ENCODE peak calls at places on chromosome 2, in eight cellular contexts. L is GM23248, S is hepatocyte, X is PC-3, Z is HCT116, N is mammary epithelial cell, M is fibroblast of lung, W is astrocyte. H is an unnamed sample.

GRCh38 chr2:51919395-51919794 is 887.5 kb upstream of the NRXN1 start:
- DNase-seq in Z (no peak), X (peak; percentile 82), M (peak; percentile 52), S (no peak), W (peak; percentile 41), N (peak; percentile 45), L (peak; percentile 56), H (no peak)

GRCh38 chr2:206831442-206831995 is 66.1 kb downstream of the FASTKD2 start:
- DNase-seq in Z (no peak), L (no peak), S (no peak), W (no peak), X (no peak), M (no peak), N (no peak), H (no peak)

GRCh38 chr2:230968921-230969672 is 26.8 kb upstream of the SPATA3 start:
- DNase-seq in L (peak; percentile 42), N (no peak), S (no peak), X (no peak), M (no peak), Z (no peak), W (no peak), H (no peak)

GRCh38 chr2:205496370-205496769 is 185.9 kb upstream of the NRP2 start:
- DNase-seq in S (no peak), Z (no peak), L (peak; percentile 45), N (no peak), W (no peak), M (no peak), X (no peak), H (no peak)

GRCh38 chr2:223642496-223642895 is 40.3 kb upstream of the SCG2 start:
- DNase-seq in X (no peak), W (no peak), M (no peak), L (peak; percentile 40), S (no peak), N (no peak), Z (no peak), H (no peak)

GRCh38 chr2:70683455-70683854 is 84.5 kb downstream of the ADD2 start:
- DNase-seq in W (no peak), M (no peak), X (no peak), N (no peak), L (no peak), S (no peak), Z (no peak), H (no peak)

GRCh38 chr2:88549616-88550292 is 77.5 kb downstream of the EIF2AK3 start:
- DNase-seq in X (no peak), L (peak; percentile 21), Z (no peak), W (no peak), S (no peak), N (no peak), M (no peak), H (no peak)

GRCh38 chr2:216006164-216006663 is 7.1 kb downstream of the MREG start:
- DNase-seq in Z (no peak), N (peak; percentile 98), M (peak; percentile 63), L (peak; percentile 76), X (peak; percentile 98), W (peak; percentile 49), S (no peak), H (peak; percentile 61)

GRCh38 chr2:57330447-57330846 is 716.2 kb upstream of the VRK2 start:
- DNase-seq in Z (no peak), W (peak; percentile 12), M (peak; percentile 29), X (no peak), S (no peak), L (peak; percentile 11), N (peak; percentile 23), H (no peak)

GRCh38 chr2:43343573-43344304 is 117.3 kb upstream of the ZFP36L2 start:
- DNase-seq in M (peak; percentile 95), S (peak; percentile 58), L (peak; percentile 88), X (no peak), N (peak; percentile 48), Z (no peak), W (peak; percentile 94), H (no peak)

GRCh38 chr2:190413421-190413820 is 5.3 kb downstream of the MFSD6 start:
- DNase-seq in L (no peak), S (no peak), N (peak; percentile 84), W (no peak), M (no peak), X (no peak), Z (no peak), H (peak; percentile 49)

DNA sequence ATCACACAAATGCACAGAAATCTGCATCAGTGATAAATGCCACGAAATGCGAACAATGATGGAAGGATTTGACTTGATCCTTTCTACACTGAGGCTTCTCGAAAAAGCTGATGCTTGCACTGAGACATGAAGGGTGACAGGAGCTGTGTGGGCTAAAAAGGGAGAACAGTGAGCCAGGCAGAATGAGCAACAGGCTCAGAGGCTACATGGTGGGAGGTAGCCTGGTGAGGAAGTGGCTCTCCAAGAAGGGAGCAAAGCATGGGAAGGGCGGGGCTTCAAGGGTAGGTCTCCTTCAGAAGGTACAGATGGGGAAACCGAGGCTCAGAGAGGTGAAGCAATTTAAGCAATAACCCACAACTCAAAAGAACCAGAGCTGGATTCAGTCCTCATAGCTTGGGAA is 82.4 kb downstream of the TRIM43 start:
- DNase-seq in S (no peak), Z (no peak), X (no peak), L (no peak), W (no peak), M (no peak), N (no peak), H (no peak)
- TF ChIP-seq EZH2 in S (no peak), Z (no peak), X (no peak), L (no peak), W (no peak), M (no peak), N (no peak), H (no peak)

GRCh38 chr2:3787768-3788167 is 84.4 kb downstream of the DCDC2C start:
- DNase-seq in L (no peak), N (no peak), W (no peak), X (no peak), M (no peak), Z (no peak), S (no peak), H (no peak)

GRCh38 chr2:3785220-3785889 is 82.0 kb downstream of the DCDC2C start:
- DNase-seq in S (no peak), W (no peak), N (no peak), L (peak; percentile 66), M (peak; percentile 1), X (peak; percentile 87), Z (no peak), H (peak; percentile 36)

GRCh38 chr2:3789246-3789645 is 85.9 kb downstream of the DCDC2C start:
- DNase-seq in W (no peak), L (peak; percentile 71), S (no peak), Z (no peak), M (peak; percentile 5), X (peak; percentile 48), N (no peak), H (no peak)

GRCh38 chr2:3784731-3785130 is 81.4 kb downstream of the DCDC2C start:
- DNase-seq in N (no peak), L (peak; percentile 75), S (no peak), Z (no peak), W (no peak), M (peak; percentile 32), X (peak; percentile 74), H (no peak)

GRCh38 chr2:3785890-3786273 is 82.5 kb downstream of the DCDC2C start:
- DNase-seq in N (no peak), L (peak; percentile 26), W (no peak), X (no peak), S (no peak), M (no peak), Z (no peak), H (no peak)
- H2AFZ ChIP-seq in N (no peak overlapping the region), L (no peak overlapping the region), W (no peak overlapping the region), X (peak overlapping the region; percentile 48), S (no peak overlapping the region), M (no peak overlapping the region), Z (no peak overlapping the region), H (peak overlapping the region; percentile 54)

DNA sequence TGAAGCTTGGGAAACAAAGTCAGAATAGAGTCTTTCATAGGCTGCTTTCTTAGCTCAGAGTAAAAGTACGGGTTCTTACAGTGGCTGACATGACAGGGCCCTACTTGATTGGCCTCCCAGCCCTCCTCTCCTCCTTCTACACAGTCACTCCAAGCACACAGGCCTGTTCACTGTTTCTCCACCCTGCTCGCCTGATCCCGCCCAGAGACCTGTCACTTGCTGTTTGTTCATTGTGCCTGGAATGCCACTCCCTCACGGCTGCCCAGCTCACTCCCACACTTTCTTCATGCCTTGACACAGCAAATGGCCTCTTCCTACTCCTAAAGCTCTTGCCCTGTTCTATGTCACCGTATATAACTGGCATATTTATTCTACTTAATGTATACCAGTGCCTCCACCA is 104.8 kb downstream of the MAP4K4 start:
- DNase-seq in S (peak; percentile 56), Z (no peak), X (peak; percentile 33), M (no peak), L (no peak), N (peak; percentile 61), W (no peak), H (no peak)
- H4K20me1 ChIP-seq in S (peaks cover 23% of the 10 kb centered on the region), Z (no peaks in the 10 kb centered on the region), X (peaks cover 40% of the 10 kb centered on the region), M (no peaks in the 10 kb centered on the region), L (no peaks in the 10 kb centered on the region), N (no peaks in the 10 kb centered on the region), W (peaks cover 83% of the 10 kb centered on the region), H (no peaks in the 10 kb centered on the region)

GRCh38 chr2:44953686-44953976 is 12.1 kb downstream of the SIX3 start:
- DNase-seq in W (no peak), Z (no peak), M (no peak), L (no peak), N (no peak), X (no peak), S (no peak), H (no peak)

GRCh38 chr2:44951714-44952113 is 10.2 kb downstream of the SIX3 start:
- DNase-seq in M (no peak), N (no peak), Z (no peak), X (no peak), S (no peak), L (peak; percentile 36), W (no peak), H (no peak)

GRCh38 chr2:44954306-44954901 is 12.9 kb downstream of the SIX3 start:
- DNase-seq in L (no peak), Z (no peak), W (no peak), X (no peak), M (no peak), S (no peak), N (no peak), H (no peak)

GRCh38 chr2:44952143-44952805 is 10.8 kb downstream of the SIX3 start:
- DNase-seq in W (no peak), M (peak; percentile 58), X (peak; percentile 43), N (peak; percentile 41), L (peak; percentile 86), S (peak; percentile 84), Z (peak; percentile 31), H (no peak)

DNA sequence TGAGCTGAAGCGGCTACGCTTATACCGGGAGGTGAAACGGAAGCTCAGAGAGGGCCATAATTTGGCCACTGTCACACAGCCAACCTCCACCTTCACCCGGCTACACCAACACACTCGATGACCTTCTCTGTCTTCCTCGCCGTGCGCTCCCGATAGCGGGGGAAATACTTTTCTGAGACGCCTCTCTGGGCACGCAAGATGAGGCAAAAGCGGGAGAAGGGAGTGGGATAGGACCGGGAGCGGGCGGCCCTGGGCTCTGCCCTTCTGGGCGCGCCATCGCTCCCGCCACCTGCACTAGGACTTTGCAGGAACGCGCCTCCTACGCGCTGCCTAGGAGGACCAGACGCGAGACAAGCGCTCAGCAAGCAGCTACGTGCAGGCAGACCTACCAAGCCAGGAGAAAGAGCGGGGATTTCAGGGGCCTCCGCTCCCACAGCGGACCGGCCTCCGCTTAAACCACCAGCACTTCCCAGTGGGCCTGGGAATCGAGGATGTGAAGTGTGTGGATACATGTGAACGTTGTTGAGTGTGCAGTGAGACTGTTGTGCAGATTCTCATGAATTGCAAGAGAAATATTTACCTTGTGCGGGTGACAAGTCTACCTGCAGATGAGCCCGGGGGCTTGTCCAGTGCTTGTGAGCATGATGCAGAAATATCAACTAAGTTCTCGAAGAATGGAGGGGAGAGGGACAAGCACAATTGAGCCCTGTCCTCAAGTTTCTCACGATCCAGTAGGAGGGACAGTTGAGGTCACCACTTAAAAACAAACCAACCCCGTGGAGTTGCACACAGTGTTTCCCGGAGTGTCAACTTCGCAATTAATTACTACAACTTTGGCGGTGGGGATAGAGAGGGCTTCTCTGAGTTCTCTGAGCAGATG is 11.5 kb downstream of the SIX3 start:
- DNase-seq in W (no peak), Z (no peak), S (no peak), L (peak; percentile 28), N (no peak), M (no peak), X (no peak), H (no peak)
- TF ChIP-seq EZH2 in W (peak; percentile 91), Z (no peak), S (no peak), L (no peak), N (no peak), M (peak; percentile 86), X (no peak), H (peak; percentile 92)